ENCODE peak calls at places on chromosomes 3 and 15, in four cellular contexts. C is foreskin fibroblast, P is adrenal gland, A is neural crest cell. N is an unnamed sample.

GRCh38 chr3:36175916-36176461 is 204.3 kb upstream of the STAC start:
- DNase-seq in C (peak), P (no peak), A (no peak), N (no peak)

GRCh38 chr3:115980709-115981108 is 357.4 kb downstream of the GAP43 start:
- DNase-seq in C (no peak), A (no peak), P (no peak), N (no peak)

GRCh38 chr3:23888617-23889228 is 28.1 kb downstream of the NKIRAS1 start:
- DNase-seq in A (no peak), C (peak), P (no peak), N (no peak)

GRCh38 chr15:73052679-73053397 is 575 bp downstream of the NEO1 start:
- DNase-seq in P (peak), C (peak), A (peak), N (peak)

GRCh38 chr3:54120657-54121403 is 1.5 kb upstream of the CACNA2D3 start:
- DNase-seq in P (peak), C (peak), A (no peak), N (peak)

GRCh38 chr15:36370735-36371115 is 208.7 kb upstream of the CDIN1 start:
- DNase-seq in P (no peak), A (no peak), C (peak), N (no peak)

GRCh38 chr15:58551764-58552504 is 120.1 kb downstream of the LIPC start:
- DNase-seq in A (no peak), C (peak), P (no peak), N (no peak)

GRCh38 chr15:91338763-91339162 is 238.7 kb downstream of the SV2B start:
- DNase-seq in A (peak), C (no peak), P (no peak), N (no peak)

GRCh38 chr15:35194296-35194695 is 109.2 kb upstream of the NANOGP8 start:
- DNase-seq in P (no peak), C (no peak), A (no peak), N (no peak)

GRCh38 chr3:50554553-50554952 is 13.0 kb downstream of the C3orf18 start:
- DNase-seq in P (no peak), C (peak), A (no peak), N (no peak)

GRCh38 chr15:79592126-79592525 is 160.0 kb downstream of the MINAR1 start:
- DNase-seq in C (no peak), A (no peak), P (no peak), N (no peak)

GRCh38 chr3:41462103-41462691 is 262.9 kb downstream of the CTNNB1 start:
- DNase-seq in C (no peak), A (no peak), P (no peak), N (no peak)

GRCh38 chr3:27720899-27721716 is 1.0 kb downstream of the EOMES start:
- DNase-seq in P (no peak), C (peak), A (no peak), N (no peak)

GRCh38 chr15:48861813-48862431 is 16.0 kb upstream of the EID1 start:
- DNase-seq in C (peak), P (peak), A (peak), N (peak)

GRCh38 chr3:130800829-130801228 is 54.2 kb upstream of the PIK3R4 start:
- DNase-seq in P (no peak), C (no peak), A (no peak), N (no peak)

GRCh38 chr15:40766906-40767837 is 2.6 kb upstream of the C15orf62 start:
- DNase-seq in A (no peak), P (peak), C (peak), N (no peak)

GRCh38 chr3:186464424-186465093 is 79.6 kb downstream of the CRYGS start:
- DNase-seq in P (no peak), A (no peak), C (no peak), N (no peak)
- TF ChIP-seq CTCF in P (no peak), A (no peak), C (no peak), N (peak)

DNA sequence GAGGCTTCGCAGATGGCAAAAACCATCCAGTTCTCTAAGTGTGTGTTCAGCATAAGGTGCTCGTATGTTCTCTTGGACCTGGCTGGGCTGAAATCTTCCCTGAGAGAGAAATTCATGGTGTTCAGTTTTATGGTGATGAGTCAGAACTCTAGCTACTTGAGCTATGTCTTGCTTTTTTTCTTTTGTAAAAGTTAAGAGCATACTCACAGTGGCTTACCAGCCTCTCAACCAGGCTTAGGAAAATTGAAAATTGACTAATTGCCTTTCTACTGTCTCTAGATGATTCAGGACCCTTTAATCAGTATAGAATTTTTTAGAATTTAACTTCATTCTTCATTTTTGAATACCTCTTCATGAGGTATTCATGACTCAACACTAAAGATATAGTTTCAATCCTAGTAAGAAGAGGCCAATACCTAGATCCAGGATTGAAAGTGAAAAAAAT is 617.5 kb downstream of the TBL1XR1 start:
- DNase-seq in P (no peak), A (no peak), C (peak), N (no peak)
- TF ChIP-seq CTCF in P (no peak), A (no peak), C (no peak), N (no peak)

DNA sequence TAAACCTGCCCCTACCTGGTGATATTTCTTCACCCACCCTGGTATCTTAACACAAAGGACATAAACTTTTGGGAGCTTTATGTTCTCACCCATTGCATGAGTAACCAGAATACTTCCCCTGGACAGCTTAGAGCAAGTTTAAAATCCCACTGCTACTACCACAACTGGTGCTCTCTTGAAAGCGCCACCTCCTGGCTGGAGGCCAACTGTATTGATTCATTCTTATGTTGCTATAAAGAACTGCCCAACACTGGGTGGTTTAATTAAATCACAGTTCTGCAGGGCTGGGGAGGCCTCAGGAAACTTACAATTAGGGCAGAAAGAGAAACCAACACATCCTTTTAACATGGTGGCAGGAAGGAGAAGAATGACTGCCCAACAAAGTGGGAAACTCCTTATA is 592.4 kb downstream of the EPHA3 start:
- DNase-seq in P (no peak), C (peak), A (no peak), N (no peak)
- TF ChIP-seq CTCF in P (no peak), C (no peak), A (no peak), N (no peak)

GRCh38 chr15:88342666-88343065 is 86.1 kb upstream of the NTRK3 start:
- DNase-seq in P (no peak), A (no peak), C (no peak), N (no peak)

GRCh38 chr15:88337993-88338392 is 81.5 kb upstream of the NTRK3 start:
- DNase-seq in C (no peak), P (no peak), A (no peak), N (no peak)

GRCh38 chr15:88344786-88345185 is 88.2 kb upstream of the NTRK3 start:
- DNase-seq in C (no peak), A (no peak), P (no peak), N (no peak)

GRCh38 chr15:88345962-88346361 is 89.4 kb upstream of the NTRK3 start:
- DNase-seq in A (no peak), P (no peak), C (no peak), N (no peak)

GRCh38 chr15:88341653-88342052 is 85.1 kb upstream of the NTRK3 start:
- DNase-seq in C (no peak), A (no peak), P (no peak), N (no peak)
- TF ChIP-seq CTCF in C (no peak), A (no peak), P (no peak), N (no peak)

DNA sequence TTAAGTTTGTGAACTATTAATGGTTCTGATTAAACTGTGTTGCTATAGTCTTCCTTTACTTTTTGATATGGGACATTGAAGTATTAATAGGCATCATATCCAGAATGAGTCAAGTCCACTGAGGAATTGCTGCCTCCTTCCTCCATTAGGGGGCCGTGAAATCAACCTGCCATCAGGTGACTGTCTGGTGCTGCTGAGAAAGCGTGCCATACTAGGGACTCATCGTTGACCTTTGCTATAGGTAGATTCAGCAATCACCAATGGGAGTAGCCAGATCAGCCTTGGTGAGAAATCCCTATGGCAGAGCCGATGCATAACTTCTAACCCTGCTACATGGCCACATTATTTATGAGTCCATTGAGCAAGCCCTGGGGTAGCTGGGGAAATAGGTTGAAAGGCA is 30.1 kb upstream of the SLC28A2 start:
- DNase-seq in C (no peak), A (no peak), P (no peak), N (no peak)
- TF ChIP-seq CTCF in C (no peak), A (no peak), P (no peak), N (no peak)

GRCh38 chr15:81222007-81222406 is 25.3 kb downstream of the IL16 start:
- DNase-seq in A (no peak), C (no peak), P (no peak), N (no peak)
- TF ChIP-seq CTCF in A (no peak), C (no peak), P (no peak), N (no peak)

DNA sequence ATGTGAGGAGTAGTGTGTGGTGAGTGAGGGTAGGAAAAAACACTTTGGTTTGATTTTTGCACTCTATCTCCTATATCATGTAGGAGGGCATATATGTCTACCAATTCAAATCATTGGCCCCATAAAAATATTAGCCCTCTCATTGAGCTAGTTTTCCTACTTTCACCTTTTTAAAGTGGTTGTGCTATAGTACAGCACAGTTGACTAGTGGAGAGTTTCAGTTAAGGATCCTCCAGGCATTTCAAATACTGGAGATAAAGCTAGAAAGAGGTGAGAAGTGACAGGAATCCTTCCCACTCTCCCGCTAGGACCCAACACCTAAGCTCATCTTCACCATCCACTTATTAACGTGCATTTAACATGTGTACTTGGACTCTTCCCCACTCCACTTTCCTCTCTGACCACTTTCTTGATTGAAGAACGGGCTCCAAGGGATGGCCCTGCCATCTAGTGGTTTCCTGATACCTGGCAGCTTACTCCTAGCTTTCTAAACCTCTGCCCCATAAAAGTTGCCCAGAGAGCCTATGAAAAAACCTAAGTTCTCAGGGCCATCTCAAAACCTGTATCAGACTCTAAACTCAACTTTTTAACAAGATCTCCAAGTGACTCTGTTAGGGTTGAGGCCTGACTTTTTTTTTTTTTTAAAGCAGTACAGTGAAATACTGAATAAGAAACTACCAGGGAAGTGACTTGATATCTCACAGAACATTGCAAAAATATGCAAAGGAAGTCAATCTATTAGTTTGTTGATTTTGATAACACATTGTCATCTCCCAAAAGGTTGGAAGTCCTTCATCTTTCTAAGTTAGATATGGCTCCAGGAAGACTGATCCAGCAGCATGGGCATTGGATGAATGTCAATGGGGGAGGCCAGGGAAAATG is 17.9 kb downstream of the IL12A start:
- DNase-seq in A (peak), C (peak), P (peak), N (peak)
- TF ChIP-seq CTCF in A (peak), C (peak), P (peak), N (peak)

GRCh38 chr3:30263921-30264313 is 342.5 kb upstream of the TGFBR2 start:
- DNase-seq in C (no peak), P (no peak), A (no peak), N (no peak)
- TF ChIP-seq CTCF in C (no peak), P (no peak), A (no peak), N (peak)

DNA sequence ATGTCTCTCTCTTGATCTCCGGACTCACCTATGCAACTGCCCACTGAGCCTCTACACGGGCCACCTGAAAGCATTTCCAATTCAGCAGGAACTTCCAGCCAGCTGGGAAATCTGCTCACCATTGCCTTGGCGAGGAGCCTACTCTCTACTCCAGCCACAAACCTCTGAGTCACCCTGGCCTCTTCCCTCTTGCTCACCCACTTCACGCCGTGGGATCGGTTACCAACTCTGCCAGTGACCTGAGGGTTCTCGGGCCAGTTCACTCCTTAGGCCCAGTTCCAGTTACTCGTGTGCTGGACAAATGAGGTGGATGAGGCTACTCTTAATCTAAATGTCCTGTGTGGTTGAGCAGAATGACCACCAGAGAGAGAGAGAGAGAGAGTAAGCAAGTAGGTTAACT is 70.1 kb downstream of the CEMIP start:
- DNase-seq in P (no peak), C (peak), A (no peak), N (no peak)
- TF ChIP-seq CTCF in P (no peak), C (no peak), A (no peak), N (no peak)

GRCh38 chr3:135513106-135514063 is 452.1 kb upstream of the PPP2R3A start:
- DNase-seq in P (peak), C (peak), A (no peak), N (no peak)

GRCh38 chr3:135514064-135514455 is 451.5 kb upstream of the PPP2R3A start:
- DNase-seq in A (no peak), C (no peak), P (no peak), N (no peak)

GRCh38 chr3:135516143-135516542 is 449.4 kb upstream of the PPP2R3A start:
- DNase-seq in C (peak), P (no peak), A (no peak), N (no peak)
- TF ChIP-seq CTCF in C (peak), P (no peak), A (no peak), N (no peak)

N was measured in GM13977.